ENCODE peak calls at places on chromosomes 5 and 9, in seven cellular contexts. X is IMR-90, B is Karpas-422, Y is astrocyte, J is GM23248, C is kidney, H is NT2/D1. M is an unnamed sample.

GRCh38 chr9:101387871-101388506 is 3.2 kb upstream of the BAAT start:
- DNase-seq in X (peak), B (peak), Y (peak), J (peak), C (no peak), H (peak), M (peak)

GRCh38 chr5:36389245-36389644 is 87.5 kb upstream of the RANBP3L start:
- DNase-seq in X (no peak), B (no peak), Y (no peak), J (no peak), C (no peak), H (no peak), M (no peak)

GRCh38 chr5:16618138-16618897 is 1.5 kb upstream of the RETREG1 start:
- DNase-seq in X (no peak), B (no peak), Y (no peak), J (no peak), C (no peak), H (no peak), M (no peak)

GRCh38 chr9:72734631-72735030 is 213.2 kb downstream of the TMC1 start:
- DNase-seq in X (no peak), B (no peak), Y (no peak), J (no peak), C (no peak), H (no peak), M (no peak)

GRCh38 chr5:68196876-68197275 is 18.7 kb upstream of the PIK3R1 start:
- DNase-seq in X (no peak), B (peak), Y (no peak), J (no peak), C (no peak), H (no peak), M (no peak)

GRCh38 chr5:141521244-141521781 is 32.4 kb downstream of the PCDHGC5 start:
- DNase-seq in X (peak), B (no peak), Y (peak), J (peak), C (no peak), H (no peak), M (peak)

GRCh38 chr5:180352116-180352975 is 790 bp downstream of the GFPT2 start:
- DNase-seq in X (no peak), B (no peak), Y (peak), J (peak), C (peak), H (no peak), M (no peak)

GRCh38 chr5:109939109-109939682 is 249.5 kb downstream of the MAN2A1 start:
- DNase-seq in X (peak), B (no peak), Y (peak), J (peak), C (no peak), H (no peak), M (peak)

GRCh38 chr5:177098103-177098771 is 11.5 kb downstream of the FGFR4 start:
- DNase-seq in X (peak), B (no peak), Y (no peak), J (peak), C (peak), H (no peak), M (no peak)

GRCh38 chr9:83956288-83957028 is 23.6 kb downstream of the HNRNPK start:
- DNase-seq in X (no peak), B (peak), Y (peak), J (peak), C (peak), H (no peak), M (peak)

GRCh38 chr5:78648359-78649219 is at the start of gene LHFPL2:
- DNase-seq in X (peak), B (peak), Y (peak), J (peak), C (peak), H (peak), M (peak)

GRCh38 chr9:112772215-112772509 is 21.6 kb downstream of the SNX30 start:
- DNase-seq in X (no peak), B (no peak), Y (no peak), J (no peak), C (no peak), H (no peak), M (no peak)

GRCh38 chr5:135214897-135215616 is 181.0 kb upstream of the PITX1 start:
- DNase-seq in X (peak), B (no peak), Y (no peak), J (peak), C (no peak), H (no peak), M (no peak)

GRCh38 chr5:132437604-132438275 is 52.8 kb downstream of the IRF1 start:
- DNase-seq in X (peak), B (peak), Y (peak), J (peak), C (peak), H (peak), M (no peak)

GRCh38 chr5:141155540-141156374 is 5.9 kb downstream of the PCDHB6 start:
- DNase-seq in X (no peak), B (peak), Y (no peak), J (peak), C (no peak), H (peak), M (no peak)

GRCh38 chr9:16417101-16417500 is 453.4 kb downstream of the BNC2 start:
- DNase-seq in X (peak), B (no peak), Y (peak), J (peak), C (no peak), H (no peak), M (peak)

GRCh38 chr5:119302916-119303897 is 52.6 kb upstream of the TNFAIP8 start:
- DNase-seq in X (peak), B (no peak), Y (peak), J (peak), C (no peak), H (no peak), M (peak)

GRCh38 chr9:125974705-125975104 is 227.5 kb downstream of the PBX3 start:
- DNase-seq in X (no peak), B (no peak), Y (no peak), J (no peak), C (no peak), H (no peak), M (no peak)

GRCh38 chr9:16960084-16960483 is 89.6 kb upstream of the BNC2 start:
- DNase-seq in X (peak), B (no peak), Y (peak), J (peak), C (no peak), H (no peak), M (peak)

GRCh38 chr5:37005252-37005651 is 128.7 kb downstream of the NIPBL start:
- DNase-seq in X (peak), B (no peak), Y (peak), J (peak), C (no peak), H (no peak), M (peak)

GRCh38 chr9:98533132-98533531 is 175.6 kb downstream of the GABBR2 start:
- DNase-seq in X (peak), B (peak), Y (peak), J (peak), C (no peak), H (no peak), M (no peak)

GRCh38 chr5:157665467-157666085 is 5.8 kb upstream of the C5orf52 start:
- DNase-seq in X (peak), B (no peak), Y (peak), J (peak), C (no peak), H (no peak), M (peak)

GRCh38 chr9:110047955-110048472 is 159.9 kb downstream of the C9orf152 start:
- DNase-seq in X (no peak), B (no peak), Y (no peak), J (no peak), C (no peak), H (no peak), M (no peak)

GRCh38 chr5:1545798-1546355 is 22.1 kb upstream of the LPCAT1 start:
- DNase-seq in X (no peak), B (no peak), Y (no peak), J (peak), C (no peak), H (no peak), M (peak)

GRCh38 chr9:127448112-127448805 is 2.9 kb downstream of the RPL12 start:
- DNase-seq in X (no peak), B (peak), Y (no peak), J (peak), C (peak), H (no peak), M (no peak)

GRCh38 chr9:115231116-115231515 is 113.2 kb upstream of the TNC start:
- DNase-seq in X (no peak), B (no peak), Y (no peak), J (no peak), C (no peak), H (no peak), M (no peak)

GRCh38 chr5:148961261-148962199 is 101.3 kb downstream of the SH3TC2 start:
- DNase-seq in X (peak), B (no peak), Y (no peak), J (peak), C (no peak), H (no peak), M (peak)

GRCh38 chr9:86977205-86977835 is 30.0 kb upstream of the GAS1 start:
- DNase-seq in X (peak), B (no peak), Y (peak), J (peak), C (no peak), H (no peak), M (no peak)

GRCh38 chr9:96453625-96454024 is 3.7 kb downstream of the HABP4 start:
- DNase-seq in X (peak), B (no peak), Y (peak), J (peak), C (no peak), H (no peak), M (peak)

GRCh38 chr5:107376546-107377276 is 294.0 kb downstream of the EFNA5 start:
- DNase-seq in X (peak), B (no peak), Y (peak), J (no peak), C (no peak), H (no peak), M (no peak)

GRCh38 chr5:176857514-176858273 is 41.5 kb downstream of the HK3 start:
- DNase-seq in X (no peak), B (no peak), Y (no peak), J (peak), C (peak), H (no peak), M (no peak)

GRCh38 chr9:1208185-1208584 is 158.0 kb downstream of the DMRT2 start:
- DNase-seq in X (peak), B (no peak), Y (peak), J (peak), C (no peak), H (no peak), M (peak)

GRCh38 chr5:1757511-1757910 is 42.1 kb downstream of the MRPL36 start:
- DNase-seq in X (no peak), B (no peak), Y (no peak), J (no peak), C (peak), H (no peak), M (no peak)

GRCh38 chr5:145375521-145375920 is 459.6 kb downstream of the PRELID2 start:
- DNase-seq in X (no peak), B (no peak), Y (no peak), J (no peak), C (no peak), H (no peak), M (no peak)

GRCh38 chr9:135759676-135760300 is 57.8 kb downstream of the KCNT1 start:
- DNase-seq in X (no peak), B (no peak), Y (no peak), J (no peak), C (no peak), H (no peak), M (no peak)

GRCh38 chr5:156411131-156411727 is 84.3 kb downstream of the SGCD start:
- DNase-seq in X (peak), B (no peak), Y (peak), J (peak), C (no peak), H (no peak), M (no peak)

GRCh38 chr9:5499889-5500398 is 10.4 kb upstream of the PDCD1LG2 start:
- DNase-seq in X (peak), B (no peak), Y (peak), J (peak), C (no peak), H (no peak), M (peak)

GRCh38 chr9:88746029-88746743 is 211.2 kb downstream of the NXNL2 start:
- DNase-seq in X (peak), B (no peak), Y (peak), J (peak), C (peak), H (no peak), M (peak)

GRCh38 chr5:179916523-179916922 is 8.8 kb upstream of the TBC1D9B start:
- DNase-seq in X (no peak), B (no peak), Y (no peak), J (no peak), C (no peak), H (no peak), M (no peak)

GRCh38 chr5:33369470-33370134 is 71.2 kb upstream of the TARS1 start:
- DNase-seq in X (peak), B (no peak), Y (peak), J (peak), C (no peak), H (no peak), M (no peak)

GRCh38 chr5:169300468-169301385 is at the start of gene SLIT3:
- DNase-seq in X (peak), B (no peak), Y (peak), J (peak), C (peak), H (peak), M (peak)
- H3K9ac ChIP-seq in X (no peak), B (no peak), Y (peak), J (peak), C (peak), H (peak), M (no peak)

GRCh38 chr9:70409800-70410199 is 4.7 kb downstream of the KLF9 start:
- DNase-seq in X (no peak), B (no peak), Y (no peak), J (no peak), C (no peak), H (no peak), M (no peak)

GRCh38 chr9:70410368-70410767 is 4.1 kb downstream of the KLF9 start:
- DNase-seq in X (peak), B (no peak), Y (peak), J (peak), C (no peak), H (no peak), M (no peak)

GRCh38 chr9:70412678-70413426 is 1.6 kb downstream of the KLF9 start:
- DNase-seq in X (peak), B (no peak), Y (peak), J (peak), C (peak), H (no peak), M (peak)

GRCh38 chr9:70411930-70412677 is 2.4 kb downstream of the KLF9 start:
- DNase-seq in X (peak), B (no peak), Y (peak), J (peak), C (peak), H (no peak), M (no peak)

GRCh38 chr9:70411141-70411929 is 3.1 kb downstream of the KLF9 start:
- DNase-seq in X (peak), B (no peak), Y (peak), J (peak), C (peak), H (no peak), M (no peak)
- H3K9ac ChIP-seq in X (peak), B (no peak), Y (peak), J (peak), C (peak), H (no peak), M (no peak)

GRCh38 chr5:151739395-151739794 is 19.0 kb downstream of the ATOX1 start:
- DNase-seq in X (no peak), B (no peak), Y (peak), J (peak), C (no peak), H (no peak), M (no peak)
- H3K9ac ChIP-seq in X (peak), B (no peak), Y (peak), J (peak), C (no peak), H (no peak), M (no peak)

DNA sequence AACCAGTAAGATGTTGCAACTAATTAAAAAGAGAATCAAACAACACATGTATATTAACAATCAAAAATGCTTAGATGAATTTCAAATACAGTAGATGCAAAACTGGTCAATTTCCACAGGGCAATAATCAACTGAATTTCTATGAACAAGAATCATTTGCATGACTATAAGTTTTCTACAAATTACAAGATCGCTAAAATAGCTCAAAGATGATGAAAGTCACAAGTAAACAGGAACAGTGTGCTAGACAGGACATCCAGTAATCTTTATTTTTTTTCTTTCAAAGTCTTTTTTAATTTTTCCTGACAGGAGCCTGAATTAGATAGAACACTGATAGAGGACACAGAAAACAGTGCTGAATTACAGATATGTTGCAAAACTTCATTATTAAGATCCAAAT is 608.2 kb upstream of the DAB2 start:
- DNase-seq in X (no peak), B (no peak), Y (no peak), J (no peak), C (no peak), H (no peak), M (no peak)
- H3K9ac ChIP-seq in X (no peak), B (no peak), Y (no peak), J (no peak), C (no peak), H (no peak), M (no peak)

GRCh38 chr5:154727361-154727760 is 27.8 kb upstream of the LARP1 start:
- DNase-seq in X (no peak), B (no peak), Y (no peak), J (peak), C (no peak), H (no peak), M (no peak)
- H3K9ac ChIP-seq in X (no peak), B (no peak), Y (no peak), J (no peak), C (no peak), H (no peak), M (no peak)

GRCh38 chr5:41787257-41787656 is 83.0 kb downstream of the OXCT1 start:
- DNase-seq in X (peak), B (no peak), Y (no peak), J (peak), C (no peak), H (no peak), M (peak)

GRCh38 chr5:41793156-41793770 is 77.0 kb downstream of the OXCT1 start:
- DNase-seq in X (peak), B (no peak), Y (peak), J (peak), C (no peak), H (no peak), M (peak)

GRCh38 chr5:41788800-41789395 is 81.3 kb downstream of the OXCT1 start:
- DNase-seq in X (peak), B (no peak), Y (peak), J (peak), C (no peak), H (no peak), M (peak)

GRCh38 chr5:41789434-41789833 is 80.8 kb downstream of the OXCT1 start:
- DNase-seq in X (no peak), B (no peak), Y (no peak), J (no peak), C (no peak), H (no peak), M (no peak)

DNA sequence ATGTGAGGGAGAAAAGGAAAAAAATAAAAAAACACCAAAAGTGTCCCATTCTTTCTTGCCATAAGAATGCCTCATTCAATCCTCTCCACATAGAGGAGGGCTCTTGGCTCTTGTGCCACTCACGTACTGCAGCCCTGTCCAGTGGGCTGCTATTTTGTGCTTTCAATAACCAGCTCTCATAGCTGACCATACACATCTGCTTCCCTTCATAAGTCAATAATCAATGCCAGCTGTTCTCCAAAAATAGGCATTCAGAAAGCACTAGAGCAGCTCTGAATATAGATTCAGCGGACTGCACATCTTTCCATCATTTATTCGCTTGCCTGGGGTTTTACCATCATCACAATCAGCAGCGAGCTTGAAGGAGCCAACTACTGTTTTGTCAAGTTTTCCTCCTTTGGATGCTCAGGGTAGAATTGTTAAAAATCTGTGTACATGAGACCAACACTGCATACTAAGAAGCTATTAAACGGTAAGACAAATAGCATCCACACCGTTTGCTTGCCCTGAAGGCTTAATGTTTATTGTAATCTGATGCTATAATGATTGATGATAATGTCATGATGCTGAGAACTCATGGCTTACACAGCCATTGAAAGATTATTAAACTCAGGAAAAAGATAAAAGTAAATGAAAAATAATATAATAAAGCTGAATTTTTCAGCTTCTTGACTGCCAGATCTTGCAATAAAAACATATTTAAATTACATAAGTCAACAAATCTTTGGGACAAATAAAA is 80.0 kb downstream of the OXCT1 start:
- DNase-seq in X (peak), B (no peak), Y (peak), J (peak), C (no peak), H (no peak), M (peak)
- H3K9ac ChIP-seq in X (no peak), B (no peak), Y (no peak), J (no peak), C (no peak), H (no peak), M (no peak)

DNA sequence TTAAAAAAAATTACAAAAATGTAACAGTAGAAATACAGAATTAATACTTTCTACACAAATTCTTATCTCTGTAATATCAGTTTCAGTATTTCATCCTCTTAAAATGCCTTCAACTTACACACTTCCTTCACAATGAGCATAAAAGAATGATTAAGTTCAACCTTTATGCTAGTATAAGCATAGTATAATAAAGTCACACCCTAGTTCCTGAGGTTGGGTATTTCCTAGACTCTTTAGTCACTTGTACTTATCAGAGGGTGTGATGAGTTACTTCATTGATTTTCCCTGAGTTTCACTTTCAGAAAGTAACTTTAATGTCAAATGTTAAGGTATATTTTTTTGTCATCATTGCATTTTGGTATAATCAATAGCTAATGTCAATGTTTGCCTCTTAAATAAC is 302.4 kb downstream of the PDE4D start:
- DNase-seq in X (no peak), B (no peak), Y (no peak), J (no peak), C (no peak), H (no peak), M (peak)
- H3K9ac ChIP-seq in X (no peak), B (no peak), Y (no peak), J (no peak), C (no peak), H (no peak), M (no peak)

GRCh38 chr5:14218480-14218879 is 75.3 kb downstream of the TRIO start:
- DNase-seq in X (no peak), B (no peak), Y (no peak), J (no peak), C (no peak), H (no peak), M (no peak)
- H3K9ac ChIP-seq in X (no peak), B (no peak), Y (peak), J (no peak), C (no peak), H (no peak), M (no peak)

GRCh38 chr5:32251864-32252458 is 60.8 kb downstream of the MTMR12 start:
- DNase-seq in X (no peak), B (no peak), Y (no peak), J (no peak), C (no peak), H (no peak), M (no peak)
- H3K9ac ChIP-seq in X (no peak), B (no peak), Y (no peak), J (no peak), C (no peak), H (no peak), M (no peak)

GRCh38 chr9:94922098-94922607 is 195.7 kb downstream of the AOPEP start:
- DNase-seq in X (peak), B (no peak), Y (peak), J (peak), C (peak), H (no peak), M (peak)
- H3K9ac ChIP-seq in X (peak), B (peak), Y (peak), J (peak), C (peak), H (peak), M (peak)

M was measured in PC-3.